ENCODE peak calls at places on chromosomes 3 and 15, in nine cellular contexts. P, H, L, M, A, D, K, U and W are unnamed samples.

GRCh38 chr3:172626241-172626640 is 84.6 kb downstream of the NCEH1 start:
- DNase-seq in P (no peak), H (no peak), L (no peak), M (no peak), A (no peak), D (no peak), K (no peak), U (no peak), W (no peak)

GRCh38 chr15:78234515-78235040 is at the start of gene ACSBG1:
- DNase-seq in P (no peak), H (no peak), L (no peak), M (peak), A (no peak), D (no peak), K (no peak), U (no peak), W (no peak)

GRCh38 chr3:195869413-195870001 is 38.8 kb downstream of the TNK2 start:
- DNase-seq in P (no peak), H (no peak), L (no peak), M (no peak), A (no peak), D (no peak), K (no peak), U (no peak), W (no peak)

GRCh38 chr3:14795996-14796395 is 22.8 kb upstream of the FGD5 start:
- DNase-seq in P (no peak), H (no peak), L (no peak), M (peak), A (no peak), D (no peak), K (no peak), U (no peak), W (no peak)

GRCh38 chr3:88150771-88151170 is 1.0 kb downstream of the C3orf38 start:
- DNase-seq in P (no peak), H (no peak), L (no peak), M (no peak), A (no peak), D (no peak), K (no peak), U (no peak), W (no peak)

GRCh38 chr3:175601521-175601920 is 742.4 kb downstream of the NAALADL2 start:
- DNase-seq in P (no peak), H (no peak), L (no peak), M (no peak), A (no peak), D (no peak), K (no peak), U (no peak), W (no peak)

GRCh38 chr3:114121996-114122709 is 56.7 kb downstream of the DRD3 start:
- DNase-seq in P (no peak), H (no peak), L (no peak), M (no peak), A (no peak), D (no peak), K (no peak), U (no peak), W (no peak)

GRCh38 chr3:104214937-104215336 is 1151.8 kb upstream of the ALCAM start:
- DNase-seq in P (no peak), H (no peak), L (no peak), M (no peak), A (no peak), D (no peak), K (no peak), U (no peak), W (no peak)

GRCh38 chr3:171192176-171192854 is 165.8 kb upstream of the SLC2A2 start:
- DNase-seq in P (no peak), H (no peak), L (no peak), M (no peak), A (no peak), D (peak), K (no peak), U (no peak), W (no peak)

GRCh38 chr3:16130066-16130465 is 44.4 kb upstream of the GALNT15 start:
- DNase-seq in P (no peak), H (no peak), L (no peak), M (no peak), A (no peak), D (no peak), K (no peak), U (no peak), W (no peak)

GRCh38 chr3:129942296-129942695 is 32.2 kb upstream of the TRH start:
- DNase-seq in P (no peak), H (peak), L (peak), M (no peak), A (peak), D (peak), K (peak), U (no peak), W (peak)

DNA sequence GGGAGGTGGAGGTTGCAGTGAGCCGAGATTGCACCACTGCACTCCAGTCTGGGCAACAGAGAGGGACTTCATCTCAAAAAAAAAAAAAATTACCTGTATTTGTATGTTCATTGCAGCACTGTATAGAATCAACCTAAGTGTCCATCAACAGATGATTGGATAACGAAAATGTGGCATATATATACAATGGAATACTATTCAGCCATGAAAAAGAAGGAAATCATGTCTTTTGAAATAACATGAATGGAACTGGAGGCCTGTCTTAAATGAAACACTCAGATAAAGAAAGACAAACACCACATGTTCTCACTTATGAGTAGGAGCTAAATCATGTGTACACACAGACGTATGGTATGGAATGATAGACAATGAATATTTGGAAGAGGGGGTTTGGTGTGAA is 59.4 kb upstream of the MEF2A start:
- DNase-seq in P (no peak), H (no peak), L (no peak), M (no peak), A (no peak), D (no peak), K (no peak), U (no peak), W (no peak)
- TF ChIP-seq EP300 in P (no peak), H (no peak), L (no peak), M (no peak), A (no peak), D (no peak), K (no peak), U (no peak), W (no peak)

DNA sequence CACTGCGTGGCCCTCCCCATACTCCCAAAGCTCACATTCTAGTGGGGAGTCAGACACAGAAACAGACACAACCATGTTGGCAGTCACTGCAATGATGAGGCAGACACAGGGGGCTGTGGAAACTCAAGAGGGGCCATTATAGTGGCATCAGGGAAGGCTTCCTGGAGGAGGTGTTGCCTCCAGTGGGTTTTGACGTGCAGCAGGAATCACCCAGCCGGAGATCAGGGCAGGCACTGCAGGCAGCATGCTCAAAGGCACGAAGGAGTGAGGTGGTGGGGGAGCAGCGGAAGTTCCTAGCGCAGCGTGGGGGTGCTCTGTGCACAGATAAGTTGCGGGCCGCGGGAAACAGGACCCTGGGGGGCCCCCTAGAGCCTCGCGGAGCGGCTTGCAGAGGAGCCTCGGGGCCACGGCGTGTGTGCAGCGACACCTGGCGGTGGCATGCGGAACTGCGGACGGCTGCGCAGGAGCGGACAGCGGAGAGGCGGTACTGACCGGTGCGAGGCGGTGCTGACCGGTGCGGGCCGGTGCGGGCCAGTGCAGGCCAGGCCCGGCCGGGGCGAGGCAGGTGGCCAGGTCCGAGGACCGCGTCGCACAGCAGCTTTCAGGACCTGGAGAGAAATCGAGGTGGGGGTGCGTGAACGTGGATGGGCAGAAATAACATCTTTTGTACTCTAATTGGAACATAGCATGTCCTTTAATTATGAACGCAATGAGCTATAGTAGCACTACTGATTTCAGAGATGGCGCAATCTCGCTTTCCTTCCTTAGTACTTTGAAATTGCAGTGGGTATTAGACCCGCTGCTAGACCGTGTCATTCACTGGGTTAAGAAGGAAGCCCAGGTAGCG is 101.5 kb downstream of the FBLN2 start:
- DNase-seq in P (no peak), H (peak), L (peak), M (peak), A (peak), D (peak), K (peak), U (no peak), W (peak)
- TF ChIP-seq EP300 in P (no peak), H (no peak), L (peak), M (no peak), A (no peak), D (no peak), K (peak), U (no peak), W (no peak)

GRCh38 chr3:64150527-64151238 is 74.6 kb downstream of the PRICKLE2 start:
- DNase-seq in P (no peak), H (peak), L (peak), M (peak), A (peak), D (peak), K (no peak), U (no peak), W (no peak)
- TF ChIP-seq EP300 in P (no peak), H (peak), L (no peak), M (peak), A (peak), D (peak), K (no peak), U (no peak), W (no peak)

DNA sequence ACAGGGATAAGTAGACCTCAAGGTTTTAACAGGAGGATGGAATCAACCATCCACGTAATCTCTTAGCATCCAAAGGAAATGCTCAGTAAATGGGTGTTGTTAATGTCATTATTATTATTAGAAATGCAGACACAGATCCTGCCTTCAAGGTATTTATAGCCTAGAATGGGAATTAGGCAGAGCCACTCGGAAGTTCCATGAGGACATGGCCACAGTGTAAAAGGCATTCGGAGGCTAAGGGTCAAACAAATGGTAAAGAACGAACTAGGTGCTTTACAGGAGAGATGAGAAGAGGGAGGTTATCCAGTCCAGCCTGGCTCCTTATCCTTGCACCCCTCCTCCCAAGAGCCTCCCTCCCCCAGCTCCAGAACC is 65.0 kb downstream of the SRGAP3 start:
- DNase-seq in P (no peak), H (no peak), L (no peak), M (no peak), A (no peak), D (no peak), K (no peak), U (no peak), W (no peak)
- TF ChIP-seq EP300 in P (no peak), H (no peak), L (no peak), M (no peak), A (no peak), D (no peak), K (no peak), U (no peak), W (no peak)

GRCh38 chr3:188217011-188217463 is 63.1 kb downstream of the LPP start:
- DNase-seq in P (no peak), H (no peak), L (no peak), M (no peak), A (peak), D (no peak), K (no peak), U (no peak), W (no peak)
- TF ChIP-seq EP300 in P (no peak), H (no peak), L (no peak), M (no peak), A (no peak), D (no peak), K (no peak), U (no peak), W (no peak)

DNA sequence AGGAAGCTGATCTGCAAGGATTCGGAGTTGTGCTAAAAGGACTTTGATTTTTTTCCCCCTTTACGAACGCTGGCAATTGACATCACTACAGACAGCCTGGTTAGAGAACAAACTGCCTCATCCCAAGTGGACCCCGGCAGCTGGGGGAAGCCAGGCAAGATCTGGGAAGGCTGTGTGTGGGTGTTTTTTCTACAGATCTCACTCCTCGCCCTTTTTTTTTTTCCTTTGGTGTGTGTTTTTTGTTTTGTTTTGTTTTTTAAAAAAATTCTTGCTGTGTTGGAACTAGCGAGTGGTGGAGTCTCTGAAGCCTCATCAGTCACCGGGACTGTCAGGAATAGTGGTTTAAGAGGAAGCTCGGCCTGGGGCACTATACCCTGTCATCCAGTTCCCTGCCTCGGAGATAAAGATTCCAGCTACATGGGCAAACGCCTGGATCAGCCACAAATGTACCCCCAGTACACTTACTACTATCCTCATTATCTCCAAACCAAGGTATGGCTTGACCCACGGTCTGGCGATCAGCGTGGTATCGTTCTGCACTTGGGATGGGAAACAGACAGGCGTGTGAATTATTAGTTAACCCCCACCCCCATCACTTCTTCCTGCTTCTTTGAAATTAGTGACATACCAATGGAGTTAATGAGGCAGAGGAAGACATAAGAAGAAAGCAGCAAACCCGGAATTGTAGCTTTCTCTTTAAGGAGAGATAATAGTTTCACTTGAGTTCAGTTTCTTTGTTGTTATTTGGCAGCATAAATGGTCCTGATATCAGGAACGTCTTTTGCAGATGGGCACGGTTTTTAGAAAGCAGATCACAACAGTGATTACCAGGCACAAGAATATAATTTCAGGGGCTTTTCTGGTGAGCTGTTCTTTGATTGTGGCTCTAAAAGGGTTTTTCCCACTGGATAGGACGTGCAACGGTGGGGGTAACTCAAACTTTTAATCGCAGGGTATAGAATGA is 676 bp downstream of the RBMS3 start:
- DNase-seq in P (peak), H (no peak), L (no peak), M (peak), A (no peak), D (no peak), K (peak), U (no peak), W (peak)
- TF ChIP-seq EP300 in P (peak), H (no peak), L (no peak), M (no peak), A (no peak), D (no peak), K (no peak), U (no peak), W (no peak)

DNA sequence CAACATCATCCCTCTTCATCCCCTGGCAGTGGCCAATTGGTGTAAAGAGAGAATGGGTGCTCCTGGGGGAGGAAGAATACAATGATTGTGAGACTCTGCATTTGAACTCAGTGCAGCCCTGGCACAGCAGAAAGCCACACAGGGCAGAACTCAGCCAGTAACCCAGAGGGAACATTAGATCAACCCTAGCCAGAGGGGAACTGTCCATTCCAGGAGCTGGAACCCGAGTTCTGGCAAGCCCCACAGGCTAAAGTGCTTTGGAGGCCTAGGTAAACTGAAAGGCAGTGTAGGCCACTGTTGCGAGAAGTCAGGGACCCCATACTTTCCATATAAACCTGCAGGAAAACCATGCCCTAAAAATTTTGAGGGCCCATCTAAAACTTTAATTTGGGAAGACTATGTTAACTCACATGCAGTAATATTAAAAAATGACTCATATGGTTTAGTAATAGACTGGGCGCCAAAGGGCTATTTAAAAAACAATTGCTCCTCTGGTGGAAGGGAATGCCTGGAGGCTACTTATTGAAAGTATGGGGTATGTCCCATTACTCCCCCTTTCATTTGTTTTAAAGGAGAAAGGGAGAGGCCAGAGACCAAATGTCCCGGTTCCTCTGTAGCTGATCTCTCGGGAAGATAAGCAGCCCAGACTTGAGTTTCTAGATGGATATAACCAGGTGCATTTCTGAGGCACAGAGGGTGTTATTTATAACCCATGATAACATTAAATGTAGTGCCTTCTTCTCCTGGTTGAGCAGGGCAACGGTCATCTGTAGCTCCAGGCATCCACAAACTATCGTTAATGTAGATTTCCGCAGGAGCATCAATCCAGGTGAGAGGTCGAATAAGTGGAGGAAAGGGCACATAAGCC is 5.8 kb upstream of the RAD51 start:
- DNase-seq in P (no peak), H (no peak), L (no peak), M (no peak), A (no peak), D (no peak), K (no peak), U (no peak), W (no peak)
- TF ChIP-seq EP300 in P (no peak), H (no peak), L (no peak), M (no peak), A (no peak), D (no peak), K (no peak), U (no peak), W (no peak)

DNA sequence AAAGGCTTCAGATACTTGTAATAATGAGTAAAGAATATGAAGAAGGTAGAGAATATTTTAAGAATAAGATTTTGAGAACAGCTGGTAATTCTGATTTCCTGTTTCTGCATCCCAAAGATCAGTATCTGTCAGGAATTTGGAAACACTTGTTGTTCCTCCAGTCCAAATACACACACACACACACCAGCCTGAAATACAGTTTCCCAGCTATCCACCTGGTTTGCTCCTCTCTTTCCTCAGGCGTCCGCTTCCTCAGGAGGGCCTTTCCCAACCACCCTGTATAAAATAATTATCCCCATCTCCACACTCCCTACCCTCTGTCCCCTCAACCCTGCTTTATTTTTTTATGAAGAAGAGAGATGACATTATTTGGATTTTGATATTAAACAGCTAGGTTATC is 2.0 kb upstream of the FSIP1 start:
- DNase-seq in P (no peak), H (no peak), L (no peak), M (no peak), A (no peak), D (no peak), K (no peak), U (no peak), W (no peak)
- TF ChIP-seq EP300 in P (no peak), H (no peak), L (no peak), M (no peak), A (no peak), D (no peak), K (no peak), U (no peak), W (no peak)